ENCODE peak calls at places on chromosomes 7 and 10, in six cellular contexts. X, Z, I, F, O and B are unnamed samples.

GRCh38 chr7:38310601-38311057 is 37.2 kb upstream of the TARP start:
- DNase-seq in X (peak; percentile 65), Z (no peak), I (no peak), F (peak; percentile 38), O (peak; percentile 63), B (no peak)

GRCh38 chr10:72253002-72253401 is 20.7 kb upstream of the DDIT4 start:
- DNase-seq in X (no peak), Z (no peak), I (no peak), F (no peak), O (peak; percentile 4), B (no peak)

GRCh38 chr7:117237646-117238045 is 85.2 kb downstream of the WNT2 start:
- DNase-seq in X (no peak), Z (no peak), I (no peak), F (no peak), O (no peak), B (no peak)

GRCh38 chr10:60048146-60048545 is 141.8 kb upstream of the CCDC6 start:
- DNase-seq in X (no peak), Z (no peak), I (no peak), F (no peak), O (no peak), B (peak; percentile 51)

GRCh38 chr10:75208177-75208576 is 2.4 kb upstream of the VDAC2 start:
- DNase-seq in X (no peak), Z (no peak), I (no peak), F (no peak), O (no peak), B (peak; percentile 99)

GRCh38 chr7:112112822-112113255 is 93.4 kb downstream of the DOCK4 start:
- DNase-seq in X (peak; percentile 57), Z (peak; percentile 57), I (no peak), F (no peak), O (no peak), B (peak; percentile 71)

GRCh38 chr7:30927040-30927439 is 15.4 kb downstream of the AQP1 start:
- DNase-seq in X (no peak), Z (no peak), I (no peak), F (no peak), O (no peak), B (no peak)

GRCh38 chr7:64625114-64626082 is 40.5 kb upstream of the ZNF107 start:
- DNase-seq in X (no peak), Z (peak; percentile 34), I (no peak), F (no peak), O (no peak), B (no peak)

GRCh38 chr7:74228951-74229900 is 19.4 kb downstream of the LAT2 start:
- DNase-seq in X (no peak), Z (no peak), I (no peak), F (no peak), O (no peak), B (no peak)

GRCh38 chr7:151008511-151009323 is 15.6 kb downstream of the ATG9B start:
- DNase-seq in X (no peak), Z (peak; percentile 89), I (no peak), F (no peak), O (peak; percentile 74), B (no peak)

GRCh38 chr7:142745783-142746182 is 3.5 kb upstream of the PRSS1 start:
- DNase-seq in X (no peak), Z (no peak), I (no peak), F (no peak), O (no peak), B (no peak)

GRCh38 chr7:89559596-89559995 is 594.7 kb upstream of the STEAP1 start:
- DNase-seq in X (no peak), Z (no peak), I (no peak), F (no peak), O (no peak), B (no peak)

GRCh38 chr10:58175990-58176910 is 91.4 kb downstream of the IPMK start:
- DNase-seq in X (no peak), Z (no peak), I (no peak), F (no peak), O (no peak), B (peak; percentile 25)

GRCh38 chr10:94223702-94224370 is 138.9 kb downstream of the NOC3L start:
- DNase-seq in X (no peak), Z (no peak), I (no peak), F (no peak), O (peak; percentile 53), B (no peak)

GRCh38 chr10:94224656-94225055 is 138.1 kb downstream of the NOC3L start:
- DNase-seq in X (no peak), Z (no peak), I (peak; percentile 68), F (no peak), O (no peak), B (peak; percentile 89)

GRCh38 chr10:94230134-94230785 is 132.5 kb downstream of the NOC3L start:
- DNase-seq in X (no peak), Z (no peak), I (no peak), F (no peak), O (no peak), B (no peak)

GRCh38 chr10:94220717-94221116 is 142.0 kb downstream of the NOC3L start:
- DNase-seq in X (no peak), Z (no peak), I (no peak), F (no peak), O (no peak), B (no peak)

DNA sequence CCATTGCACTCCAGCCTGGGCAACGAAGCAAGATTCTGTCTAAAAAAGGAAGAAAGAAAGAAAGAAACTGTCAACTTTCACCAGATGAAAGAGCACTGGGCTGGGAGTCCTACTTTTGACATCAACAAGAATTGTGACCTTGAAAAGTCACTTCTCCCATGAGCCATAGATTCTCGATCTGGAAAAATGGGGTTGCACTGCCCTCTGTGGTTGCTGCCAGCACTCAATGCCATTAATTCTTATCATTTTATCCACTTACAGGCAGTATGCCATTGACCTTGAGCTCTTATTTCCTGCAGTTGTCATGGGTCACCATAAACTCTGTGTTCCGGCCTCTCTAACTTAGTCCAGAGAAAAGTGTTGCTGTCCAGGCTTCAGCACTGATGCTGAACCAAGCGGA is 137.2 kb downstream of the NOC3L start:
- DNase-seq in X (no peak), Z (no peak), I (no peak), F (no peak), O (no peak), B (peak; percentile 24)
- TF ChIP-seq CTCF in X (peak; percentile 29), Z (no peak), I (no peak), F (no peak), O (peak; percentile 28), B (peak; percentile 38)

GRCh38 chr10:95352684-95353083 is 61.9 kb upstream of the PDLIM1 start:
- DNase-seq in X (no peak), Z (no peak), I (no peak), F (no peak), O (no peak), B (no peak)
- H3K36me3 ChIP-seq in X (peaks cover 91% of the 10 kb centered on the region), Z (no peaks in the 10 kb centered on the region), I (no peaks in the 10 kb centered on the region), F (no peaks in the 10 kb centered on the region), O (peaks cover 99% of the 10 kb centered on the region), B (no peaks in the 10 kb centered on the region)

DNA sequence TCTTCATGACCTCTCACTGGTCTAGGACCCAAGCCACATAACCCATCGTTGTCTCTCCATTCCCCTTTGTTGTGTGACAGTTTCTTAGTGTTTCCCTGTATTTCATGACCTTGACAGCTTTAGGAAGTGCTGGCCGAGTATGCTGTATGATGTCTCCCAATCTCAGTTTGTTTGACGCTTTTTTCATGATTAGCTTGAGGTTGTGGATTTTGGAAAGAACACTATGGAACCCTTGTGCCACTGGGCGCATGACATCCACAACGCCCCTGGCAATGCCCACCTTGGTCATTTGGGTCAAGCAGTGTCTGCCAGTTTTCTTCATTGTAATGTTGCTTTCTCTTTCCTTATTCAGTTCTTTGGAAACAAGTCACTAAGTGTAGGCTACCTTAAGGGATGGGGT is 52.3 kb downstream of the RBM33 start:
- DNase-seq in X (no peak), Z (no peak), I (no peak), F (no peak), O (no peak), B (no peak)
- TF ChIP-seq CTCF in X (no peak), Z (no peak), I (no peak), F (no peak), O (no peak), B (no peak)

GRCh38 chr10:97479939-97480338 is 18.3 kb downstream of the MMS19 start:
- DNase-seq in X (no peak), Z (no peak), I (no peak), F (no peak), O (no peak), B (peak; percentile 27)
- H3K36me3 ChIP-seq in X (peaks cover 45% of the 10 kb centered on the region), Z (peaks cover 10% of the 10 kb centered on the region), I (no peaks in the 10 kb centered on the region), F (peaks cover 2% of the 10 kb centered on the region), O (peaks cover 71% of the 10 kb centered on the region), B (peaks cover 23% of the 10 kb centered on the region)